ENCODE peak calls at places on chromosome 5, in six cellular contexts. O, I, M, K, Q and T are unnamed samples.

GRCh38 chr5:141608046-141608445 is 10.8 kb downstream of the DIAPH1 start:
- DNase-seq in O (no peak), I (no peak), M (no peak), K (no peak), Q (no peak), T (no peak)

GRCh38 chr5:87560528-87560927 is 147.8 kb upstream of the CCNH start:
- DNase-seq in O (no peak), I (no peak), M (no peak), K (peak; percentile 0), Q (no peak), T (no peak)

GRCh38 chr5:68071731-68072130 is 143.8 kb upstream of the PIK3R1 start:
- DNase-seq in O (peak; percentile 1), I (no peak), M (no peak), K (peak; percentile 71), Q (no peak), T (no peak)

GRCh38 chr5:95712347-95712958 is 18.7 kb upstream of the RHOBTB3 start:
- DNase-seq in O (peak; percentile 94), I (peak; percentile 97), M (peak; percentile 14), K (peak; percentile 84), Q (peak; percentile 82), T (no peak)

GRCh38 chr5:18394154-18394804 is 760.0 kb downstream of the TAF11L14 start:
- DNase-seq in O (peak; percentile 87), I (no peak), M (peak; percentile 58), K (peak; percentile 78), Q (peak; percentile 79), T (peak; percentile 31)

GRCh38 chr5:127602481-127602880 is 46.4 kb upstream of the CTXN3 start:
- DNase-seq in O (no peak), I (no peak), M (no peak), K (no peak), Q (no peak), T (no peak)

GRCh38 chr5:135821061-135821781 is 13.2 kb upstream of the SLC25A48 start:
- DNase-seq in O (no peak), I (no peak), M (no peak), K (peak; percentile 26), Q (no peak), T (peak; percentile 22)

GRCh38 chr5:14156611-14157493 is 13.7 kb downstream of the TRIO start:
- DNase-seq in O (peak; percentile 98), I (peak; percentile 32), M (peak; percentile 45), K (peak; percentile 96), Q (peak; percentile 55), T (peak; percentile 40)

GRCh38 chr5:83927140-83927733 is 206.6 kb upstream of the HAPLN1 start:
- DNase-seq in O (peak; percentile 79), I (peak; percentile 57), M (peak; percentile 12), K (peak; percentile 69), Q (peak; percentile 79), T (peak; percentile 23)

GRCh38 chr5:124239572-124239971 is 506.9 kb downstream of the ZNF608 start:
- DNase-seq in O (no peak), I (no peak), M (no peak), K (no peak), Q (no peak), T (no peak)

GRCh38 chr5:74232281-74232680 is 408.2 kb downstream of the ENC1 start:
- DNase-seq in O (peak; percentile 77), I (no peak), M (no peak), K (peak; percentile 97), Q (no peak), T (no peak)

GRCh38 chr5:150570333-150570732 is 62.4 kb downstream of the NDST1 start:
- DNase-seq in O (no peak), I (no peak), M (peak; percentile 87), K (no peak), Q (no peak), T (no peak)

GRCh38 chr5:67065237-67065636 is 131.4 kb downstream of the CD180 start:
- DNase-seq in O (no peak), I (no peak), M (no peak), K (no peak), Q (no peak), T (no peak)

GRCh38 chr5:150113047-150113744 is 26.8 kb upstream of the CSF1R start:
- DNase-seq in O (peak; percentile 53), I (no peak), M (peak; percentile 30), K (peak; percentile 57), Q (peak; percentile 67), T (no peak)

GRCh38 chr5:61182449-61182848 is 20.2 kb upstream of the SMIM15 start:
- DNase-seq in O (no peak), I (no peak), M (no peak), K (no peak), Q (no peak), T (no peak)

GRCh38 chr5:176387384-176387925 is 943 bp downstream of the NOP16 start:
- DNase-seq in O (no peak), I (no peak), M (no peak), K (peak; percentile 48), Q (no peak), T (peak; percentile 21)

GRCh38 chr5:95641803-95642220 is 4.8 kb upstream of the RFESD start:
- DNase-seq in O (no peak), I (no peak), M (no peak), K (peak; percentile 41), Q (peak; percentile 68), T (no peak)

GRCh38 chr5:138408023-138408422 is 30.8 kb upstream of the REEP2 start:
- DNase-seq in O (no peak), I (no peak), M (no peak), K (peak; percentile 6), Q (peak; percentile 37), T (peak; percentile 4)

GRCh38 chr5:176415240-176416122 is 858 bp downstream of the CLTB start:
- DNase-seq in O (peak; percentile 82), I (no peak), M (peak; percentile 70), K (peak; percentile 89), Q (peak; percentile 65), T (peak; percentile 18)

GRCh38 chr5:54518146-54519082 is 855 bp downstream of the SNX18 start:
- DNase-seq in O (peak; percentile 21), I (no peak), M (peak; percentile 82), K (peak; percentile 76), Q (peak; percentile 81), T (peak; percentile 31)

GRCh38 chr5:122607818-122608217 is 167.1 kb upstream of the SNX2 start:
- DNase-seq in O (no peak), I (no peak), M (no peak), K (no peak), Q (no peak), T (no peak)

GRCh38 chr5:59760798-59761348 is 132.7 kb downstream of the PDE4D start:
- DNase-seq in O (peak; percentile 60), I (no peak), M (no peak), K (peak; percentile 84), Q (peak; percentile 23), T (no peak)

GRCh38 chr5:53603009-53603687 is 42.7 kb downstream of the NDUFS4 start:
- DNase-seq in O (no peak), I (no peak), M (peak; percentile 3), K (peak; percentile 23), Q (no peak), T (no peak)

GRCh38 chr5:132210944-132211343 is 16.7 kb downstream of the P4HA2 start:
- DNase-seq in O (no peak), I (no peak), M (no peak), K (no peak), Q (no peak), T (no peak)

GRCh38 chr5:132209131-132209530 is 18.5 kb downstream of the P4HA2 start:
- DNase-seq in O (no peak), I (no peak), M (no peak), K (no peak), Q (no peak), T (no peak)

GRCh38 chr5:132207783-132208182 is 19.9 kb downstream of the P4HA2 start:
- DNase-seq in O (no peak), I (no peak), M (no peak), K (no peak), Q (no peak), T (no peak)

GRCh38 chr5:132211787-132212186 is 15.9 kb downstream of the P4HA2 start:
- DNase-seq in O (no peak), I (no peak), M (no peak), K (no peak), Q (no peak), T (no peak)

DNA sequence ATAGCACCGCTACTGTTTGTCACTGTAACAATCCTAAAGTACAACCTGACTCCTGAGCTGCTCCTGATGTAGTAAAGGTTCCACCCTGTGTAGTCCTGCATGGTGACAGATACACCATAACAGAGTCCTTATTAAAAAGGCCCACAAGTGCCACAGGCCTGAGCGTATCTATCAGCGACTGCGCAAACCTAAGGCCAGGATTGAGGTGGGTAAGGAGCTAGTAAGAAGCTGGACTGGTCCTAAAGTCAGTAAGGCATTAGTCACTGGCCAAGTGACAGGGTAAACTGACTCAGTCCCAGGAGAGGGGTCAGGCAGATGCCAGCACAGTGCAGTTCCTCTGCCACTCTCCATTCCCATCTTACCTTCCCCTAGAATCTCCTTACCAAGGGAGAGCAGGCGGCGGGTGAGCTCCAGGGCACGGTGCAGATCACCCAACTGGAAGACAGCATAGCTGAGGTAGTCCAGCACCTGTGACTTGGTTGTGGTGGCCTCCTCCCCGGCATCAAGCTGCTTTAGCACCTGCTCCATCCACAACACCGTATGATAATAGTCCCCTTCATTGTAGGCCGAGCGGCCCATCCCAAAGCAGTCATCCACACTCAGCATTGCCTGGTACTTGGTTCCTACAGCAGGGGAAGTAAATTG is 17.6 kb downstream of the P4HA2 start:
- DNase-seq in O (no peak), I (no peak), M (no peak), K (no peak), Q (no peak), T (no peak)
- H3K4me2 ChIP-seq in O (no peak overlapping the region), I (no peak overlapping the region), M (no peak overlapping the region), K (no peak overlapping the region), Q (no peak overlapping the region), T (no peak overlapping the region)

GRCh38 chr5:133735346-133735745 is 123.0 kb upstream of the FSTL4 start:
- DNase-seq in O (peak; percentile 83), I (no peak), M (no peak), K (peak; percentile 19), Q (no peak), T (no peak)
- TF ChIP-seq EZH2phosphoT487 in O (no peak), I (no peak), M (no peak), K (no peak), Q (no peak), T (no peak)

GRCh38 chr5:91189480-91190332 is 193.4 kb downstream of the ARRDC3 start:
- DNase-seq in O (peak; percentile 10), I (peak; percentile 28), M (no peak), K (peak; percentile 95), Q (peak; percentile 86), T (no peak)
- H3K4me3 ChIP-seq in O (no peak overlapping the region), I (no peak overlapping the region), M (no peak overlapping the region), K (peak overlapping the region; percentile 60), Q (no peak overlapping the region), T (no peak overlapping the region)

GRCh38 chr5:113548396-113548795 is 34.9 kb downstream of the YTHDC2 start:
- DNase-seq in O (no peak), I (no peak), M (no peak), K (no peak), Q (no peak), T (no peak)

GRCh38 chr5:113552137-113552536 is 38.6 kb downstream of the YTHDC2 start:
- DNase-seq in O (no peak), I (no peak), M (no peak), K (no peak), Q (no peak), T (no peak)

GRCh38 chr5:113546711-113547159 is 33.2 kb downstream of the YTHDC2 start:
- DNase-seq in O (peak; percentile 53), I (no peak), M (no peak), K (peak; percentile 80), Q (peak; percentile 16), T (no peak)

DNA sequence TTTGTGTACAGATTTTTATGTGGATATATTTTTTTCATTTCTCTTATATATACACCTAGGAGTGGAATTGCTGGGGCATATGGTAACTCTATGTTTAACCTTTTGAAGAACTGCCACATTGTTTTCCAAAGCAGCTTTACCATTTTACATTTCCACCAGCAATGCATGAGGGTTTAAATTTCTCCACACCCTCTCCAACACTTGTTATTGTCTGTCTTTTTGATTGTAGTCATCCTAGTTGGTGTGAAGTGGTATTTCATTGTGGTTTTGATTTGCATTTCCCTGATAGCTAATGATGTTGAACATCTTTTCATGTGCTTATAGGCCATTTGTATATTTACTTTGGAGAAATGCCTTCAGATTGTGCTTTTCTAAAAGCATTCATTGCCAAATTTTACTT is 39.1 kb downstream of the YTHDC2 start:
- DNase-seq in O (no peak), I (no peak), M (no peak), K (no peak), Q (no peak), T (no peak)
- H3K4me2 ChIP-seq in O (no peak overlapping the region), I (no peak overlapping the region), M (no peak overlapping the region), K (no peak overlapping the region), Q (no peak overlapping the region), T (no peak overlapping the region)